ENCODE peak calls at places on chromosomes 1 and 21, in seven cellular contexts. I is neural crest cell, B is mucosa of descending colon, G is coronary artery, A is AG04450, F is uterus, T is AG09319. N is an unnamed sample.

GRCh38 chr1:59900640-59901039 is 25.9 kb downstream of the CYP2J2 start:
- DNase-seq in G (no peak), A (no peak), I (no peak), B (no peak), T (no peak), F (no peak), N (no peak)

GRCh38 chr1:51433269-51433971 is 85.6 kb downstream of the EPS15 start:
- DNase-seq in A (no peak), F (no peak), B (peak), G (no peak), I (no peak), T (no peak), N (no peak)

GRCh38 chr1:16141573-16142336 is 14.1 kb downstream of the EPHA2 start:
- DNase-seq in B (no peak), F (peak), A (no peak), G (no peak), I (no peak), T (no peak), N (no peak)

GRCh38 chr21:43001316-43001715 is 27.0 kb downstream of the PKNOX1 start:
- DNase-seq in B (no peak), F (no peak), A (no peak), I (no peak), G (no peak), T (no peak), N (no peak)

GRCh38 chr1:108057536-108057935 is 92.6 kb upstream of the VAV3 start:
- DNase-seq in A (no peak), G (no peak), T (no peak), I (no peak), B (peak), F (no peak), N (no peak)

GRCh38 chr1:223106856-223107255 is 36.2 kb downstream of the TLR5 start:
- DNase-seq in F (no peak), I (no peak), B (no peak), T (no peak), A (no peak), G (no peak), N (no peak)

GRCh38 chr21:36028127-36029069 is 31.9 kb downstream of the SETD4 start:
- DNase-seq in T (no peak), G (peak), F (peak), A (peak), B (peak), I (peak), N (peak)

GRCh38 chr1:4660917-4661594 is 6.6 kb downstream of the AJAP1 start:
- DNase-seq in F (no peak), B (no peak), G (no peak), T (no peak), I (no peak), A (no peak), N (no peak)

GRCh38 chr1:109282497-109282951 is 421 bp downstream of the PSRC1 start:
- DNase-seq in I (no peak), F (peak), G (no peak), A (no peak), T (no peak), B (no peak), N (no peak)

GRCh38 chr1:94599090-94599813 is 57.7 kb upstream of the F3 start:
- DNase-seq in T (no peak), I (no peak), F (no peak), G (no peak), B (no peak), A (no peak), N (no peak)

GRCh38 chr1:13813398-13814012 is 113.5 kb downstream of the PRDM2 start:
- DNase-seq in I (peak), G (no peak), A (no peak), B (no peak), F (no peak), T (no peak), N (no peak)

GRCh38 chr1:3393024-3393986 is 61.2 kb upstream of the ARHGEF16 start:
- DNase-seq in A (no peak), T (no peak), G (peak), F (no peak), B (peak), I (peak), N (no peak)

GRCh38 chr1:222243902-222244301 is 304.0 kb downstream of the HHIPL2 start:
- DNase-seq in F (no peak), A (no peak), G (no peak), B (no peak), T (no peak), I (no peak), N (no peak)

GRCh38 chr1:168945870-168946269 is 160.6 kb upstream of the ATP1B1 start:
- DNase-seq in T (no peak), I (no peak), A (no peak), F (no peak), B (peak), G (no peak), N (no peak)

GRCh38 chr1:115426990-115427389 is 88.9 kb upstream of the NGF start:
- DNase-seq in T (no peak), F (no peak), G (no peak), B (no peak), I (no peak), A (no peak), N (no peak)

GRCh38 chr21:36629061-36629460 is 69.9 kb upstream of the SIM2 start:
- DNase-seq in B (no peak), T (no peak), I (no peak), A (no peak), G (no peak), F (no peak), N (no peak)

GRCh38 chr1:100452641-100453040 is 85.3 kb upstream of the GPR88 start:
- DNase-seq in I (no peak), T (no peak), A (peak), G (no peak), B (no peak), F (no peak), N (no peak)

GRCh38 chr21:44888581-44889550 is 15.4 kb upstream of the PTTG1IP start:
- DNase-seq in T (no peak), B (no peak), I (no peak), A (no peak), G (no peak), F (no peak), N (no peak)

DNA sequence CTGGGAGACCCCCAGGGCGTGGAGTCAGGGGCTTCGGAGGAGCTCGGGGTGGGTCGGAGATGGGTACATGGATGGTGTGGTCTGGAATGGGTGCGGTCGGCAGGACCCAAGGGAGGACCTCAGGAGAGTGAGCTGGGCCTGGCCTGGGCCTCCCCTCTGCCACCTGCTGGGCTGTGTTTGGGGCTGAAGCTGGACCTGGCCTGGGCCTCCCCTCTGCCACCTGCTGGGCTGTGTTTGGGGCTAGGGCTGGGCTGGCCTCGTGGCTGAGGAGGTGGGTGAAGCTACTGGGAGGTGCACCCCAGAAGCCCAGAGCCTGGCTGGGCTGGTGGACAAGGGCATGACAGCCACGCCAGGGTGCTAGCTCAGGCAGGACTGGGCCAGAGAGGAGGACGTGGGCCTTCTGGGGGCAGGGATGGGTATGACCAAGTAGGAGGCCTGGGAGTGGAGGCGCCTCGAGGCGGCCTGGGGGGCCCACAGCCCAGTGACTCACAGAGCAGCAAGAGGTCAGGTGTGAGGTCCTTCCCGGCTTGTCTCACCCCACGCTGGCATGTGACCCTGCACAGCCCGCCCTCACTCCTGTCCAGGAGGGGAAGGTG is 14.5 kb downstream of the SAMD11 start:
- DNase-seq in B (peak), G (no peak), I (no peak), T (no peak), F (peak), A (no peak), N (no peak)
- TF ChIP-seq CTCF in B (no peak), G (no peak), I (no peak), T (peak), F (peak), A (peak), N (peak)

GRCh38 chr1:91592716-91593477 is 92.2 kb downstream of the CDC7 start:
- DNase-seq in A (no peak), G (no peak), T (no peak), B (no peak), F (no peak), I (no peak), N (no peak)
- TF ChIP-seq CTCF in A (no peak), G (no peak), T (no peak), B (no peak), F (no peak), I (no peak), N (no peak)

GRCh38 chr1:201945157-201945556 is 1.2 kb downstream of the LMOD1 start:
- DNase-seq in G (no peak), F (no peak), B (no peak), T (no peak), I (no peak), A (no peak), N (no peak)

GRCh38 chr1:201946224-201946908 is at the start of gene LMOD1:
- DNase-seq in T (peak), A (peak), B (peak), G (peak), F (peak), I (peak), N (peak)

GRCh38 chr1:201949491-201949890 is 3.1 kb upstream of the LMOD1 start:
- DNase-seq in B (no peak), T (no peak), A (no peak), I (no peak), F (no peak), G (no peak), N (no peak)

GRCh38 chr1:201945863-201946223 is 505 bp downstream of the LMOD1 start:
- DNase-seq in G (no peak), F (no peak), I (no peak), T (no peak), A (no peak), B (no peak), N (no peak)

DNA sequence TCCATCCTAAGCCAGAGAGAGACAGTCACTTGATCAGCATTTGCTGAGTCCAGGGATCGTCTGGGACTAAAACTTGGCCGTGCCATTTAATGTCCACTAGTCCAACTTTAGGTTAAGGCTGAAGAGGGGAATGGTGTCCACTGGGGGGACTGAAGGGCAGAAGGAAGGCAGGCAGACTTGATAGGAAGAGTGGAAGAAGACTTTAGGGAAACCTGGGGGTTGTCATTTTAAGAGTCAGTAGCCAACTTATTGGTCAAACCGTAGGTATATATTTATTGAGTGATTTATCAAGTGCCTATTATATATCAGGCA is 1.3 kb upstream of the LMOD1 start:
- DNase-seq in F (no peak), A (no peak), B (no peak), I (no peak), T (no peak), G (no peak), N (no peak)
- TF ChIP-seq CTCF in F (no peak), A (peak), B (no peak), I (no peak), T (no peak), G (no peak), N (peak)

GRCh38 chr1:178183796-178184195 is 89.9 kb downstream of the RASAL2 start:
- DNase-seq in G (no peak), I (no peak), F (no peak), A (no peak), B (no peak), T (no peak), N (no peak)

GRCh38 chr1:178174539-178174938 is 80.6 kb downstream of the RASAL2 start:
- DNase-seq in T (no peak), B (no peak), I (no peak), G (no peak), A (no peak), F (no peak), N (no peak)

DNA sequence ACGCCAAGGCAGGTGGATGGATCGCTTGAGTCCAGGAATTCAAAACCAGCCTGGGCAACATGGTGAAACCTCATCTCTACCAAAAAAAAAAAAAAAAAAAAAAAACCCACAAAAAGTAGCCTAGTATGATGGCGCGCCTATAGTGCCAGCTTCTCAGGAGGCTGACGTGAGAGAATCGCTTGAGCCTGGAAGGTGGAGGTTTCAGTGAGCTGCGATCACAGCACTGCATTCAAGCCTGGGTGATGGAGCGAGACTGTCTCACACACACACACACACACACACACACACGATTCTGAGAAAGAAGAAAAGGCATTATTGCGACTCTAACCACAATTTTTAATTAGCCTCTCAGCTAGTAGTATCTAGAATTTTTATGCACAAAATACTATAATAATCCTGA is 86.5 kb downstream of the RASAL2 start:
- DNase-seq in G (no peak), A (no peak), T (no peak), I (no peak), B (no peak), F (no peak), N (no peak)
- TF ChIP-seq CTCF in G (no peak), A (no peak), T (no peak), I (no peak), B (no peak), F (no peak), N (no peak)

DNA sequence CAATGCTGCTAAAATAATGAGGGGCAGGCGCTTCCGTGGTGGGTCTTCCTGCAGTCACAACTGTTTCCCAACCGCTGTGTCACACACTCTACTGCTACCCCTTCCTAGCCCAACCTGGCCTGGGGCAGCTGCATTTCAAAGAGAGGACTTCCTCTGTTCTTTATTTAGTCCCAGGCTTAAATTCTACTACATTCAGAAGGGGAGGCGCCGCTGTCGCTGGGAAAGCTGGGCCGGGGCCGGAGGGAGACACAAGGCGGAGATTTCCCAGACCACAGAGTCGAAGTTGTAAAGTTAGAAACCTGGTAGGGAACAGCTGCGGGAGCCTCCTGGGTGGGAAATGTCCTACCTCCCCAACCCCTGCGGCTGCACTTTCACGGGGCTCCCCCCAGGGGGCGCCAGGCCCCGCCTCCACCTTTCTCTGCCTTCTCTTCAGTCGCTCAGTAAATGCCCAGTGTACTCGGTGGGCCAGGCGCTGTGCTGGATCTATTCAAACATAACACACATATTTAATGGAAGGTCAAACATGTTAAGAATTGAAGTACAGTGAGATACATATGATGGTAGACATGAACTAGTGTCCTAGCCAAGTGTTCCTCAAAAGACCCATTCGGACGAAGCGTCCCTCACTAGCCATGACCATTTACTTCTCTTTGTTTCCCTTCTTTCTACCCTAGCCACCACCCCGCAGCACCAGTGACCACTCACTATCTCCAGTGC is 23.1 kb downstream of the DYRK3 start:
- DNase-seq in A (no peak), T (no peak), G (no peak), B (peak), I (peak), F (no peak), N (no peak)
- TF ChIP-seq CTCF in A (peak), T (peak), G (peak), B (peak), I (peak), F (peak), N (peak)

DNA sequence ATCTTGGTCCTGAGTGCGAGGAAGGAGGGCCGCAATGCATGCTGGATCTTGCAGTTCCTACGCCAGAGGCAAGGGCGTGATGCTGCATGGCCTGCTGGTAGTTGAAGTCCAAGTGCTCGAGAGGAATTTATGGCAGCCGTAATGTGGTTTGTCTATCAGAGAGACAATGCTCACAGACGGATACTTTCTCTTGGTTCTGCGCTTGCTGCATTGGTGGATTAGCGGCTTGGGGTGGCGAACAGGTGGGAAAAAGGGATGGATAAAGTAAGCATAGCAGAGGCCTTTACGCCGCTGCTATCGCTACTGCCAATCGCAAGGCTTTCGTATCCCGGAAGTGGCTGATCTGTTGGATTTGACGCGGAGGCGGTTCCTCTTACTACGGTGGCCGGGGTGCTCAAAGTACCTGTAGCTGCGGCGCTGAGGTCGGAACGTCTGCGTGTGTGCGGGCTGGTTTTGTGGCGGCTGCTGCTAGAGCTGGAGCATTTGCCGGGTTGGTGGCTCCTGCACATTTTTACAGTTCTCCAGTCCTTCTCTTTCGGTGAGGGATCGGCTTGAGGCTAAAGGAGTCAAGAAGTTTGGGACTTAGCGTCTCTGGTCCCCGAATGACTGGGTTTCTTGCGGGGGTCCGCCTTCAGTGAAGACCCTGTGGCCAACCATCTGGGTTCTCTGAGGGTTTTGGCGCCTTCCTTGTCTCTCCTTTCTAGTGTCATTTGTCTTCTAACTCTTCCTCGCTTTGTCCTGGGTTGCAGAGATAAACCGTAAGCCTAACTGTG is at the start of gene ATG4C:
- DNase-seq in T (peak), I (peak), A (peak), F (peak), G (peak), B (peak), N (peak)
- TF ChIP-seq CTCF in T (no peak), I (no peak), A (peak), F (no peak), G (no peak), B (no peak), N (peak)

DNA sequence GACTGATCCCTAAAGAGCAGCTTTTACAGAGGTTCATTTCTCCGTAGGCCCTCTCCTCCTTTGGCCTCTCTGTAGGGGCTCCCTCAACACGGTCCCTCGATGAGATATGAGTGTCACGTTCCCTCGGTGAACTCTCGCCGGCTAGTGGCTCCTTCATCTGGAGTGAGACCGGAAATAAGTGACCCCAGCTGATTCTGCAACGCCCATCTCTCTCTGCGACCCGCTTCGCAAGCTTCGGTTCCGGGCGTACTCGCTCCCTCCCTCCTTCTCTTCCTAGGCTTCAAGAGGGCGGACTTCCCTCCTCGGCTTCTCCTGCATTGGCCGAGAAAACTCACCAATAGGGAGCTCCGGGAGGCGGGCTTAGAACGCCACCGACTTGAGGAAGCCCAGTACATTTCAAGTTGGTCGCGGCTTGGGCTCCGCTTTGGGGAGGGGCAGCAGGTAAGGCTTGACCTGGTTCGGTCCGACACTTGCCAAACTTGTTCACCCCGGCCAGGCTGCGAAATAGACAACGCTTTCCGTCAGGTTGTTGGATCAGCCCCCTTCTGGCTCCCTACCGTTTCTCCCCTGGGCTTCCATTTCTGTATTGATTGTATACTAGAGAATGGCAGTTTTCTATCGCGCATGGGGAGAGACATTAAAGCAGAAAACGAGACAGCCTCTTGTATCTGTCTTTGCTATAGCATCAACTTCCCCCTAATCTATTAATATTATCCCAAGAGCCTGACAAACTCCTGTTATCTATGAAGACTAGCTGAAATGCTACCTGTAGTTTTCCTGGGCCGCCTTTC is at the start of the genes ANKRD34A and POLR3GL:
- DNase-seq in T (peak), F (peak), B (peak), G (peak), A (peak), I (peak), N (peak)
- TF ChIP-seq CTCF in T (no peak), F (no peak), B (no peak), G (no peak), A (peak), I (no peak), N (no peak)